ENCODE peak calls at places on chromosomes 12 and 14, in six cellular contexts. D, N, R, P, I and J are unnamed samples.

GRCh38 chr12:131618303-131618658 is 92.6 kb upstream of the SFSWAP start:
- DNase-seq in I (no peak), P (no peak), D (no peak), R (no peak), N (no peak), J (no peak)

GRCh38 chr14:85221832-85222231 is 308.1 kb upstream of the FLRT2 start:
- DNase-seq in N (no peak), I (no peak), R (no peak), P (no peak), D (no peak), J (no peak)

GRCh38 chr12:2856051-2856450 is 788 bp downstream of the TEX52 start:
- DNase-seq in N (no peak), P (no peak), R (no peak), I (no peak), D (no peak), J (no peak)

GRCh38 chr12:127928615-127929014 is 338.4 kb upstream of the TMEM132C start:
- DNase-seq in D (no peak), I (no peak), P (no peak), R (no peak), N (no peak), J (no peak)

GRCh38 chr12:113136128-113136989 is 798 bp upstream of the RASAL1 start:
- DNase-seq in D (no peak), N (peak; percentile 50), I (peak; percentile 68), P (no peak), R (no peak), J (peak; percentile 35)

GRCh38 chr12:110314308-110314707 is 33.3 kb downstream of the ATP2A2 start:
- DNase-seq in D (no peak), P (peak; percentile 83), N (no peak), R (no peak), I (no peak), J (no peak)

GRCh38 chr14:50062438-50063039 is 53.8 kb downstream of the VCPKMT start:
- DNase-seq in R (peak; percentile 45), I (no peak), D (no peak), P (peak; percentile 71), N (peak; percentile 55), J (peak; percentile 94)

GRCh38 chr12:130954544-130954831 is 781 bp downstream of the ADGRD1 start:
- DNase-seq in I (peak; percentile 73), R (peak; percentile 78), N (no peak), D (no peak), P (no peak), J (no peak)

GRCh38 chr14:82528011-82528410 is 994.4 kb upstream of the SEL1L start:
- DNase-seq in I (no peak), R (no peak), D (no peak), P (no peak), N (no peak), J (no peak)

GRCh38 chr12:93645702-93646101 is 31.5 kb upstream of the CRADD start:
- DNase-seq in R (no peak), N (no peak), P (peak; percentile 59), I (no peak), D (no peak), J (no peak)

DNA sequence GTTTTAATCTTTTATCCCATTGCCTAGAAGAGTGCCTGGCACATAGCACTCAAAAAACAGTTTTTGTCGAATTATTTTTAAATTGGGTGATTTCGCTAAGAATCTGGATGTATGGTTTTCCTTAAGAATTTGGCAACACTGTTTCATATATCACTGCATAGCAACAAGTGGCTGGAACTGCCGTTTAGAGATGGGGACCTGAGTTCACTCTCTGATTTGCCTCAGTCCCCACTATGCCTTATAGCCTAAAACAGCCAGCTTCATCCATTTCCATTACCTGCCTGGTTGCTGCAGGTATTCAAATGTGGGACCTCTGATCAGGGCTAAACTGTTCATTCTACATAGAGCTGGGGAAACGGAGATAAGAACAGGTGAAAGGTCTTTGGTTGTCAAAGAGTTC is 1.8 kb downstream of the HEBP1 start:
- DNase-seq in N (no peak), R (no peak), P (no peak), I (no peak), D (no peak), J (no peak)
- H3K4me1 ChIP-seq in N (peaks cover 6% of the 10 kb centered on the region), R (peaks cover 37% of the 10 kb centered on the region), P (peaks cover 24% of the 10 kb centered on the region), I (peaks cover 59% of the 10 kb centered on the region), D (peaks cover 39% of the 10 kb centered on the region), J (peaks cover 23% of the 10 kb centered on the region)

DNA sequence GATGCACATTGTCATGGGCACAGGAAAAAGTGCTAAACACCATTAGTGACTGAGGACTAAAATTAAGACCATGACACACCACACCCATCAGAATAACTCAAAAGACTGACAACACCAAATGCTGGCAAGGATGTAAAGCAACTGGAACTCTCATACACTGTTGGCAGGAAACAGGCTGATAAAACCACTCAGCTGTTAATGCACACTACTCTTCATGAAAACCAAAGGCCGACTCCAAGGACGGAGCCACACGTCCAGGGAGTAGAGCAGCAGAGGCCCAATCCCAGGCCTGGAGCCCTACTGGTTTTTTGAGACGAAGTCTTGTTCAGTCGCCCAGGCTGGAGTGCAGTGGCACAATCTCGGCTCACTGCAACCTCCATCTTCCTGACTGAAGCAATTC is 6.4 kb downstream of the RAD52 start:
- DNase-seq in R (no peak), D (no peak), I (no peak), P (no peak), N (no peak), J (no peak)
- H3K27ac ChIP-seq in R (no peak overlapping the region), D (no peak overlapping the region), I (no peak overlapping the region), P (no peak overlapping the region), N (no peak overlapping the region), J (no peak overlapping the region)

DNA sequence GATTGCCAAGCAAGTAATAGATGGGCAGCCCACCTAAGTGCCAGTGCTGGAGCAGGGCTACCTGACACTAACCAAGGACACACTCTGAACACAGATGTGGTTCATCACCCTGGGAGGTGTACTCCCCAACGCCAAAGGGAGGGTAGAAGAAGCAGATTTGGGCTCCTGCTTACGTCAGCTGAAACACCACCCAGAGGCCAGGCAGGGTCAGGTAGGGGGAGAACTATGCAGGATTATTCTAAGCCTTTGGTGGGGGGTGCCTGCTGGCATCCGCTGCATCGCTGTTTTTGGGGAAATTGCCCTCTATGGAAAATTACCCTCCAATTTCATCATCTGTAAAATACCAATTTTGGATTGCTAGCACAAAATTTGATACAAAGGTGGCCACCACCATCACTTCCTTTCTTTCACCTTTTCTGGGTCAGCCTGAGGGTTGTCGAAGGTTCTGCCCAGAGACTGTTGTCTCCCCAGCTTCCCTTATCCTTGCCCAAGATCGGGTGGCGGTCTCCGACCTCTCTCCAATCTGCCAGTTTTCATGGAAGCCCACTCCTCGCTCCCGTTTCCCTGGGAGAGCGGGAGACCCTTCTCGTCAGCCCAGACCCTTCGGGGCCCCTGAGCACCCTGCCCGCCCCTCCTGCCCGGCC is 535 bp downstream of the BIN2 start:
- DNase-seq in R (no peak), D (no peak), N (no peak), I (no peak), P (no peak), J (peak; percentile 14)
- H3K4me1 ChIP-seq in R (peaks cover 30% of the 10 kb centered on the region), D (peaks cover 8% of the 10 kb centered on the region), N (no peaks in the 10 kb centered on the region), I (peaks cover 14% of the 10 kb centered on the region), P (no peaks in the 10 kb centered on the region), J (peaks cover 71% of the 10 kb centered on the region)

GRCh38 chr12:108835860-108836634 is 21.3 kb downstream of the SSH1 start:
- DNase-seq in N (no peak), R (no peak), P (no peak), I (no peak), D (no peak), J (no peak)

GRCh38 chr12:108832730-108833354 is 24.5 kb downstream of the SSH1 start:
- DNase-seq in N (no peak), I (no peak), R (no peak), P (peak; percentile 86), D (no peak), J (no peak)

GRCh38 chr12:108832208-108832607 is 25.2 kb downstream of the SSH1 start:
- DNase-seq in I (no peak), R (no peak), P (no peak), N (no peak), D (no peak), J (no peak)

GRCh38 chr12:108833355-108833733 is 24.0 kb downstream of the SSH1 start:
- DNase-seq in N (no peak), I (no peak), D (no peak), P (peak; percentile 62), R (no peak), J (no peak)

GRCh38 chr12:108833757-108834472 is 23.5 kb downstream of the SSH1 start:
- DNase-seq in R (no peak), P (peak; percentile 90), D (no peak), N (no peak), I (peak; percentile 41), J (no peak)
- H3K27ac ChIP-seq in R (peak overlapping the region; percentile 73), P (peak overlapping the region; percentile 99), D (peak overlapping the region; percentile 58), N (peak overlapping the region; percentile 100), I (peak overlapping the region; percentile 48), J (no peak overlapping the region)

DNA sequence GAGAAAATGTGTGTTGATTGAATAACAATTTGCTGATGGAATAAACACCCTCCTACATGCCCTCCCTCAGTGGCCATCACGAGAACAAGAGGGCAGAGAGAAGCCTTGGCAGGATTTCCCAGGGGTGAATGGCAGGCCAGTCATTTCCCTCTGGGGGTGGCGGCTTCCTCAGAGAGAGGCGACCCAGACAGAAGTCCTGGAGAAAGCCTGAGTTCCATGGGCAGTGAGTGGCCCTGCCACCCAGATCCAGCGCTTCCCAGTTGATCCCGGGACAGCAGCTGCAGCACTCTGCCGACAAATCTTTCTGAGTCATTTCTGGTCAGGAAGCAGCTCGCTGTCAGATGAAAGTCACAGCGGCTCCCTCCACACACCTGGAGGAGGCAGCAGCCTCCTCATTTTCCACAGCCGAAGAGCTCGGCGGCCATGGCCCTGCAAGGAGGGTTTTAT is 123.0 kb downstream of the SCARB1 start:
- DNase-seq in N (no peak), I (no peak), D (no peak), P (no peak), R (no peak), J (no peak)
- H3K4me1 ChIP-seq in N (no peaks in the 10 kb centered on the region), I (peaks cover 5% of the 10 kb centered on the region), D (peaks cover 6% of the 10 kb centered on the region), P (peaks cover 2% of the 10 kb centered on the region), R (peaks cover 13% of the 10 kb centered on the region), J (peaks cover 4% of the 10 kb centered on the region)

GRCh38 chr12:96212456-96213375 is 18.5 kb downstream of the ELK3 start:
- DNase-seq in P (no peak), R (no peak), N (no peak), I (no peak), D (no peak), J (no peak)

GRCh38 chr12:96208346-96208745 is 14.2 kb downstream of the ELK3 start:
- DNase-seq in D (no peak), P (peak; percentile 89), N (no peak), I (no peak), R (no peak), J (no peak)

GRCh38 chr12:96211989-96212388 is 17.8 kb downstream of the ELK3 start:
- DNase-seq in D (no peak), I (no peak), R (no peak), N (no peak), P (no peak), J (no peak)

GRCh38 chr12:96208801-96209534 is 14.8 kb downstream of the ELK3 start:
- DNase-seq in I (no peak), N (no peak), P (no peak), R (no peak), D (no peak), J (no peak)

GRCh38 chr12:96210376-96211055 is 16.3 kb downstream of the ELK3 start:
- DNase-seq in R (no peak), P (no peak), I (peak; percentile 74), D (no peak), N (no peak), J (peak; percentile 48)
- H3K27ac ChIP-seq in R (no peak overlapping the region), P (no peak overlapping the region), I (peak overlapping the region; percentile 29), D (peak overlapping the region; percentile 54), N (no peak overlapping the region), J (peak overlapping the region; percentile 62)

DNA sequence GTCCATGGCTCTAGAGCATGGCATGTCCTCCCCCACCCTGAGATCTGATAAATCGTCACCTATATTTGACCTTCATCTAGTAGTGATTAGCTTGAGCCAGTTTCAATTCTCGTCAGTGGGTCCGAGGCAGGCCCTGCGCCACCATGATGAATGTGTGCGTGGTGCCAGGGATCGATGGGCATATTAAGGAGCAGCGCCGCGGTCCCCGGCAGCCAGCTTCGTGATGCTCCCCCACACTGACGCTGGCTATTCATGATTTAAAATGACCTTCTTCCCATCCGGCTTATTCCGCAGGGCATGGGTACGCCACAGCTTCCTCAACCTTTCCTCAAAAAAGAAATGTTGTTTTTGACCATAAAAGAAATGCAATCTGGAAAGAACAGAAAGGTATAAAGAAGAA is 68.0 kb downstream of the SLC25A47 start:
- DNase-seq in I (no peak), R (no peak), D (no peak), N (no peak), P (no peak), J (no peak)
- H3K4me1 ChIP-seq in I (peaks cover 10% of the 10 kb centered on the region), R (peaks cover 24% of the 10 kb centered on the region), D (peaks cover 35% of the 10 kb centered on the region), N (peaks cover 18% of the 10 kb centered on the region), P (peaks cover 11% of the 10 kb centered on the region), J (peaks cover 6% of the 10 kb centered on the region)